ENCODE peak calls at places on chromosomes 12 and 14, in five cellular contexts. K is AG04450, S is upper lobe of right lung, N is astrocyte of the spinal cord, L is B cell. Q is an unnamed sample.
A peak's percentile ranks its signal among the peaks of the same experiment; 100 is the strongest.

GRCh38 chr14:48023881-48024280 is 348.5 kb upstream of the MDGA2 start:
- DNase-seq in N (no peak), K (no peak), L (no peak), S (no peak), Q (no peak)

GRCh38 chr14:76977793-76978730 is 50.4 kb downstream of the IRF2BPL start:
- DNase-seq in L (peak; percentile 93), S (peak; percentile 92), N (peak; percentile 51), K (peak; percentile 44), Q (peak; percentile 81)

GRCh38 chr14:68384881-68385280 is 408.0 kb downstream of the ZFP36L1 start:
- DNase-seq in S (no peak), K (no peak), N (no peak), L (no peak), Q (no peak)

GRCh38 chr14:69620211-69620611 is 8.8 kb downstream of the SUSD6 start:
- DNase-seq in S (no peak), L (peak; percentile 52), N (no peak), K (no peak), Q (no peak)

GRCh38 chr14:52871606-52872005 is 79.2 kb downstream of the FERMT2 start:
- DNase-seq in N (no peak), L (no peak), S (no peak), K (no peak), Q (no peak)

GRCh38 chr12:18805516-18806248 is 67.8 kb downstream of the CAPZA3 start:
- DNase-seq in S (no peak), K (no peak), L (no peak), N (no peak), Q (no peak)

GRCh38 chr14:106657460-106657859 is 1131.1 kb downstream of the TMEM121 start:
- DNase-seq in L (peak; percentile 72), N (no peak), K (no peak), S (no peak), Q (no peak)

GRCh38 chr14:101834387-101835165 is 73.1 kb downstream of the PPP2R5C start:
- DNase-seq in K (no peak), L (no peak), S (no peak), N (no peak), Q (no peak)

GRCh38 chr14:105487986-105488777 is 1.5 kb downstream of the CRIP1 start:
- DNase-seq in S (no peak), N (no peak), L (no peak), K (no peak), Q (no peak)

GRCh38 chr14:81095539-81095938 is 125.2 kb downstream of the GTF2A1 start:
- DNase-seq in N (no peak), L (no peak), K (no peak), S (no peak), Q (no peak)

DNA sequence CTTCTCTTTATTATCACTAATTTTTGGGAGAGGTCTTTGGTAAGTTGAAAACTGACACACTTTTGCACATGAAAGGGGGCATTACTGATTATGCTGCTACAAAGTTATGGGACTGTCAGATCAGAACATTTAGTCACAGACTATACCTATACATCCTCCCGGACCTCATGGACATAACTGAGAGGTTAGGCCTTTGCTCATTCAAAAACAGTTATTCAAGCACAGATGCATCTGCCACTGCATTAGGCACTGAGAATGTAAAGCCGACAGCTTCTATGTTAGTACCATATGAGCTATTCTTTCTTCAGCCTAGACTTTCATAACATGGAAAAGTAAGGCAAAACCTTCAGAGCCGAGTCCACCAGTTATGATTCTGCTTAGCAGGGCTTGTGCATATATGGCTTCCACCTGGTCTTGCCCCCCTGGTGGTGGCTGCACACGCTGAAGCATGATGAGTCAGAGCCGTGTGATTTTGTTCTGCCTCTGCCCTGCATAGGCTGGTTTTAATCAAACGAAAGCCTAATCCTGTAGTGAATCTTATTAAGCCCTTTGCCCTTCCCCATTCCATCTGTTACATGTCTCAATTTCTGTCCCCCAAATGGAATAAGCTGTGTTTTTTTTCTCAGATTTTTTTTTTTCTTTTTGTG is 21.8 kb upstream of the RNU6-8 start:
- DNase-seq in N (peak; percentile 77), K (no peak), L (peak; percentile 20), S (no peak), Q (no peak)
- TF ChIP-seq CTCF in N (peak; percentile 60), K (peak; percentile 64), L (peak; percentile 9), S (peak; percentile 21), Q (peak; percentile 42)

GRCh38 chr12:120726961-120727360 is 1.3 kb downstream of the ACADS start:
- DNase-seq in L (no peak), N (no peak), K (no peak), S (no peak), Q (no peak)

GRCh38 chr12:120725151-120725658 is 421 bp upstream of the ACADS start:
- DNase-seq in S (no peak), L (no peak), N (peak; percentile 3), K (no peak), Q (no peak)

GRCh38 chr12:120726510-120726793 is 826 bp downstream of the ACADS start:
- DNase-seq in K (no peak), L (no peak), N (no peak), S (no peak), Q (no peak)

GRCh38 chr12:120724720-120725119 is 906 bp upstream of the ACADS start:
- DNase-seq in K (no peak), S (no peak), N (no peak), L (no peak), Q (no peak)

GRCh38 chr12:120725659-120726509 is at the start of gene ACADS:
- DNase-seq in K (peak; percentile 34), N (peak; percentile 78), S (peak; percentile 97), L (peak; percentile 93), Q (peak; percentile 38)
- TF ChIP-seq CTCF in K (no peak), N (no peak), S (no peak), L (no peak), Q (peak; percentile 8)

GRCh38 chr14:49173765-49174373 is 412.3 kb downstream of the RPS29 start:
- DNase-seq in L (peak; percentile 76), N (peak; percentile 66), K (peak; percentile 16), S (no peak), Q (peak; percentile 30)
- TF ChIP-seq CTCF in L (peak; percentile 80), N (peak; percentile 61), K (peak; percentile 59), S (peak; percentile 55), Q (peak; percentile 67)

GRCh38 chr12:92244036-92244435 is 98.4 kb upstream of the BTG1 start:
- DNase-seq in S (no peak), N (peak; percentile 72), L (no peak), K (no peak), Q (no peak)
- TF ChIP-seq CTCF in S (peak; percentile 22), N (no peak), L (no peak), K (no peak), Q (no peak)

Q was measured in GM12864.